ENCODE peak calls at places on chromosomes 2 and 18, in seven cellular contexts. N, M, E, O, K, P and V are unnamed samples.

GRCh38 chr2:44940053-44940494 is 1.4 kb upstream of the SIX3 start:
- DNase-seq in O (no peak), E (no peak), K (no peak), N (no peak), P (no peak), M (no peak), V (no peak)

GRCh38 chr2:226600184-226600583 is 199.4 kb downstream of the IRS1 start:
- DNase-seq in N (no peak), O (no peak), M (peak), E (no peak), P (no peak), K (no peak), V (no peak)

GRCh38 chr2:75998451-75998850 is 287.7 kb upstream of the GCFC2 start:
- DNase-seq in M (no peak), N (no peak), E (no peak), K (no peak), O (no peak), P (no peak), V (no peak)

GRCh38 chr18:62938006-62938405 is 222.7 kb downstream of the PHLPP1 start:
- DNase-seq in O (no peak), P (no peak), N (no peak), M (peak), E (no peak), K (no peak), V (no peak)

GRCh38 chr2:4518596-4518995 is 815.2 kb downstream of the DCDC2C start:
- DNase-seq in O (no peak), M (no peak), E (no peak), N (no peak), P (no peak), K (no peak), V (no peak)

GRCh38 chr2:168050377-168050776 is 197.0 kb downstream of the STK39 start:
- DNase-seq in K (no peak), N (no peak), O (no peak), E (no peak), M (no peak), P (no peak), V (no peak)

GRCh38 chr2:229429529-229430067 is 158.5 kb upstream of the PID1 start:
- DNase-seq in O (no peak), E (no peak), K (no peak), P (no peak), N (no peak), M (no peak), V (no peak)

GRCh38 chr2:240319855-240320560 is 115.5 kb upstream of the GPC1 start:
- DNase-seq in P (no peak), K (no peak), E (no peak), M (peak), O (no peak), N (no peak), V (no peak)

GRCh38 chr2:228917195-228917594 is 353.9 kb downstream of the PID1 start:
- DNase-seq in P (no peak), O (no peak), E (no peak), M (peak), K (no peak), N (no peak), V (no peak)

GRCh38 chr2:218897394-218898108 is 16.9 kb downstream of the WNT10A start:
- DNase-seq in K (no peak), O (no peak), E (no peak), N (peak), M (no peak), P (no peak), V (no peak)

GRCh38 chr2:64859208-64860161 is 129.7 kb upstream of the SLC1A4 start:
- DNase-seq in P (peak), N (no peak), K (peak), M (peak), O (peak), E (peak), V (no peak)

GRCh38 chr2:10863837-10864236 is 47.9 kb upstream of the KCNF1 start:
- DNase-seq in K (no peak), M (peak), O (no peak), P (peak), E (no peak), N (no peak), V (no peak)

GRCh38 chr2:230666885-230667712 is 45.5 kb upstream of the CAB39 start:
- DNase-seq in K (no peak), O (no peak), P (no peak), E (no peak), M (peak), N (no peak), V (no peak)

GRCh38 chr2:133459590-133459989 is 108.7 kb downstream of the NCKAP5 start:
- DNase-seq in E (no peak), P (no peak), K (no peak), N (no peak), M (no peak), O (no peak), V (no peak)

GRCh38 chr18:3119401-3120323 is 100.1 kb downstream of the MYOM1 start:
- DNase-seq in E (no peak), O (no peak), K (no peak), N (no peak), M (no peak), P (no peak), V (no peak)

GRCh38 chr2:175690113-175690716 is 311.9 kb downstream of the LNPK start:
- DNase-seq in N (no peak), K (peak), P (peak), E (peak), M (peak), O (peak), V (no peak)

GRCh38 chr2:100262555-100263320 is 59.6 kb downstream of the LONRF2 start:
- DNase-seq in E (peak), N (peak), K (peak), M (peak), O (peak), P (peak), V (peak)

GRCh38 chr2:219688560-219689445 is 61.4 kb downstream of the SLC4A3 start:
- DNase-seq in N (no peak), E (no peak), M (peak), K (no peak), P (no peak), O (no peak), V (no peak)

GRCh38 chr2:161312996-161313395 is 4.8 kb downstream of the PSMD14 start:
- DNase-seq in E (no peak), M (peak), O (no peak), N (no peak), P (no peak), K (no peak), V (no peak)

GRCh38 chr18:8948471-8949149 is 153.9 kb upstream of the NDUFV2 start:
- DNase-seq in K (no peak), N (no peak), E (no peak), M (peak), P (no peak), O (no peak), V (no peak)

GRCh38 chr2:102271844-102272243 is 39.5 kb upstream of the IL1RL1 start:
- DNase-seq in P (no peak), O (no peak), K (no peak), N (no peak), E (no peak), M (no peak), V (no peak)

GRCh38 chr2:138059487-138059886 is 95.2 kb downstream of the HNMT start:
- DNase-seq in E (no peak), P (no peak), N (no peak), O (no peak), K (no peak), M (no peak), V (no peak)

GRCh38 chr2:127454595-127455565 is 36.7 kb downstream of the PROC start:
- DNase-seq in M (no peak), O (no peak), E (no peak), P (no peak), K (peak), N (no peak), V (peak)

GRCh38 chr18:26215247-26215970 is 10.8 kb upstream of the TAF4B start:
- DNase-seq in M (no peak), E (no peak), N (peak), P (peak), O (no peak), K (no peak), V (no peak)

GRCh38 chr2:172859821-172860707 is 124.4 kb downstream of the RAPGEF4 start:
- DNase-seq in K (no peak), P (no peak), M (no peak), O (no peak), N (no peak), E (no peak), V (peak)

GRCh38 chr2:169983506-169983905 is 156.3 kb downstream of the UBR3 start:
- DNase-seq in N (no peak), O (peak), K (no peak), E (no peak), M (no peak), P (no peak), V (no peak)

GRCh38 chr2:239685556-239685955 is 284.7 kb upstream of the HDAC4 start:
- DNase-seq in O (no peak), N (no peak), K (no peak), M (no peak), E (no peak), P (no peak), V (no peak)